ENCODE peak calls at places on chromosomes 1 and 21, in six cellular contexts. U is dorsolateral prefrontal cortex; R is activated naive CD4-positive, alpha-beta T cell; T is M059J; Q is mesothelial cell of epicardium; K is IMR-90. C is an unnamed sample.

GRCh38 chr1:64080947-64081562 is 122.4 kb upstream of the UBE2U start:
- DNase-seq in U (no peak), R (no peak), T (peak; percentile 82), Q (no peak), K (peak; percentile 61), C (no peak)

GRCh38 chr21:44299458-44300261 is at the start of gene PFKL:
- DNase-seq in U (peak; percentile 77), R (peak; percentile 53), T (peak; percentile 79), Q (peak; percentile 52), K (peak; percentile 20), C (peak; percentile 96)

GRCh38 chr1:150562384-150563339 is 13.5 kb downstream of the ADAMTSL4 start:
- DNase-seq in U (no peak), R (peak; percentile 63), T (peak; percentile 54), Q (no peak), K (no peak), C (no peak)

GRCh38 chr21:45670731-45671130 is 27.2 kb downstream of the PCBP3 start:
- DNase-seq in U (no peak), R (no peak), T (no peak), Q (no peak), K (no peak), C (no peak)

GRCh38 chr1:221394011-221394544 is 347.8 kb downstream of the DUSP10 start:
- DNase-seq in U (no peak), R (no peak), T (peak; percentile 98), Q (no peak), K (peak; percentile 81), C (no peak)

GRCh38 chr1:152034654-152035405 is 2.0 kb downstream of the S100A11 start:
- DNase-seq in U (no peak), R (peak; percentile 37), T (peak; percentile 84), Q (no peak), K (peak; percentile 59), C (no peak)

GRCh38 chr1:37073752-37074151 is 39.4 kb upstream of the GRIK3 start:
- DNase-seq in U (no peak), R (no peak), T (no peak), Q (no peak), K (no peak), C (no peak)

GRCh38 chr1:155247667-155248563 is 7.4 kb downstream of the ENTREP3 start:
- DNase-seq in U (no peak), R (no peak), T (no peak), Q (no peak), K (no peak), C (peak; percentile 72)

GRCh38 chr21:41602511-41602910 is 94.6 kb upstream of the TMPRSS2 start:
- DNase-seq in U (no peak), R (no peak), T (no peak), Q (no peak), K (no peak), C (no peak)

GRCh38 chr21:44713130-44713529 is 1.8 kb upstream of the TSPEAR start:
- DNase-seq in U (no peak), R (no peak), T (no peak), Q (peak; percentile 12), K (no peak), C (no peak)

GRCh38 chr1:6859415-6860343 is 74.4 kb downstream of the CAMTA1 start:
- DNase-seq in U (no peak), R (no peak), T (peak; percentile 99), Q (no peak), K (peak; percentile 99), C (no peak)

C was measured in upper lobe of left lung.